ENCODE peak calls at places on chromosomes 2 and 18, in eight cellular contexts. One of them, this sample, is unnamed.

GRCh38 chr18:79555885-79556284 is 123.7 kb upstream of the CTDP1 start:
- DNase-seq in Peyer's patch: no peak
- DNase-seq in prostate gland: no peak
- DNase-seq in T-helper 17 cell: no peak
- DNase-seq in colonic mucosa: no peak
- DNase-seq in lower lobe of right lung: no peak
- DNase-seq in endodermal cell: peak; percentile 30
- DNase-seq in RWPE2: peak; percentile 59
- DNase-seq in this sample: no peak

GRCh38 chr2:164826293-164827243 is 15.1 kb downstream of the COBLL1 start:
- DNase-seq in Peyer's patch: no peak
- DNase-seq in prostate gland: peak; percentile 90
- DNase-seq in T-helper 17 cell: no peak
- DNase-seq in colonic mucosa: peak; percentile 56
- DNase-seq in lower lobe of right lung: peak; percentile 53
- DNase-seq in endodermal cell: no peak
- DNase-seq in RWPE2: no peak
- DNase-seq in this sample: peak; percentile 24

GRCh38 chr18:39489426-39489825 is 1923.8 kb upstream of the CELF4 start:
- DNase-seq in Peyer's patch: no peak
- DNase-seq in prostate gland: no peak
- DNase-seq in T-helper 17 cell: no peak
- DNase-seq in colonic mucosa: no peak
- DNase-seq in lower lobe of right lung: no peak
- DNase-seq in endodermal cell: no peak
- DNase-seq in RWPE2: no peak
- DNase-seq in this sample: no peak

GRCh38 chr18:77161954-77162353 is 29.4 kb upstream of the MBP start:
- DNase-seq in Peyer's patch: no peak
- DNase-seq in prostate gland: no peak
- DNase-seq in T-helper 17 cell: no peak
- DNase-seq in colonic mucosa: no peak
- DNase-seq in lower lobe of right lung: no peak
- DNase-seq in endodermal cell: no peak
- DNase-seq in RWPE2: no peak
- DNase-seq in this sample: no peak

GRCh38 chr2:174951746-174952145 is 53.4 kb downstream of the CHN1 start:
- DNase-seq in Peyer's patch: no peak
- DNase-seq in prostate gland: no peak
- DNase-seq in T-helper 17 cell: no peak
- DNase-seq in colonic mucosa: no peak
- DNase-seq in lower lobe of right lung: no peak
- DNase-seq in endodermal cell: no peak
- DNase-seq in RWPE2: no peak
- DNase-seq in this sample: no peak

GRCh38 chr2:7927694-7928093 is 754.2 kb upstream of the ID2 start:
- DNase-seq in Peyer's patch: no peak
- DNase-seq in prostate gland: no peak
- DNase-seq in T-helper 17 cell: no peak
- DNase-seq in colonic mucosa: no peak
- DNase-seq in lower lobe of right lung: no peak
- DNase-seq in endodermal cell: no peak
- DNase-seq in RWPE2: no peak
- DNase-seq in this sample: no peak

GRCh38 chr2:32495139-32495538 is 132.7 kb upstream of the TTC27 start:
- DNase-seq in Peyer's patch: no peak
- DNase-seq in prostate gland: no peak
- DNase-seq in T-helper 17 cell: no peak
- DNase-seq in colonic mucosa: no peak
- DNase-seq in lower lobe of right lung: no peak
- DNase-seq in endodermal cell: no peak
- DNase-seq in RWPE2: no peak
- DNase-seq in this sample: no peak

GRCh38 chr2:232235716-232236115 is 142.8 kb upstream of the ALPP start:
- DNase-seq in Peyer's patch: no peak
- DNase-seq in prostate gland: peak; percentile 16
- DNase-seq in T-helper 17 cell: no peak
- DNase-seq in colonic mucosa: peak; percentile 32
- DNase-seq in lower lobe of right lung: no peak
- DNase-seq in endodermal cell: peak; percentile 63
- DNase-seq in RWPE2: no peak
- DNase-seq in this sample: no peak

GRCh38 chr18:10317864-10318685 is 136.4 kb upstream of the APCDD1 start:
- DNase-seq in Peyer's patch: no peak
- DNase-seq in prostate gland: no peak
- DNase-seq in T-helper 17 cell: no peak
- DNase-seq in colonic mucosa: no peak
- DNase-seq in lower lobe of right lung: no peak
- DNase-seq in endodermal cell: peak; percentile 68
- DNase-seq in RWPE2: no peak
- DNase-seq in this sample: no peak

GRCh38 chr2:192655916-192656315 is 461.2 kb upstream of the TMEFF2 start:
- DNase-seq in Peyer's patch: no peak
- DNase-seq in prostate gland: no peak
- DNase-seq in T-helper 17 cell: no peak
- DNase-seq in colonic mucosa: no peak
- DNase-seq in lower lobe of right lung: no peak
- DNase-seq in endodermal cell: no peak
- DNase-seq in RWPE2: no peak
- DNase-seq in this sample: no peak

GRCh38 chr2:233976690-233977294 is 59.6 kb downstream of the TRPM8 start:
- DNase-seq in Peyer's patch: no peak
- DNase-seq in prostate gland: peak; percentile 30
- DNase-seq in T-helper 17 cell: no peak
- DNase-seq in colonic mucosa: no peak
- DNase-seq in lower lobe of right lung: no peak
- DNase-seq in endodermal cell: peak; percentile 51
- DNase-seq in RWPE2: no peak
- DNase-seq in this sample: peak; percentile 51

GRCh38 chr18:34866739-34867138 is 156.6 kb downstream of the DTNA start:
- DNase-seq in Peyer's patch: no peak
- DNase-seq in prostate gland: no peak
- DNase-seq in T-helper 17 cell: no peak
- DNase-seq in colonic mucosa: no peak
- DNase-seq in lower lobe of right lung: no peak
- DNase-seq in endodermal cell: no peak
- DNase-seq in RWPE2: no peak
- DNase-seq in this sample: no peak

GRCh38 chr2:159285929-159286708 is at the start of gene WDSUB1:
- DNase-seq in Peyer's patch: peak; percentile 53
- DNase-seq in prostate gland: peak; percentile 75
- DNase-seq in T-helper 17 cell: no peak
- DNase-seq in colonic mucosa: peak; percentile 70
- DNase-seq in lower lobe of right lung: peak; percentile 87
- DNase-seq in endodermal cell: peak; percentile 85
- DNase-seq in RWPE2: no peak
- DNase-seq in this sample: no peak

GRCh38 chr2:188196343-188197008 is 95.2 kb upstream of the GULP1 start:
- DNase-seq in Peyer's patch: no peak
- DNase-seq in prostate gland: no peak
- DNase-seq in T-helper 17 cell: no peak
- DNase-seq in colonic mucosa: no peak
- DNase-seq in lower lobe of right lung: no peak
- DNase-seq in endodermal cell: no peak
- DNase-seq in RWPE2: no peak
- DNase-seq in this sample: no peak

GRCh38 chr18:45688834-45689233 is 35.1 kb upstream of the SLC14A1 start:
- DNase-seq in Peyer's patch: peak; percentile 63
- DNase-seq in prostate gland: no peak
- DNase-seq in T-helper 17 cell: no peak
- DNase-seq in colonic mucosa: no peak
- DNase-seq in lower lobe of right lung: no peak
- DNase-seq in endodermal cell: no peak
- DNase-seq in RWPE2: no peak
- DNase-seq in this sample: no peak

GRCh38 chr2:137117385-137117784 is 352.0 kb downstream of the THSD7B start:
- DNase-seq in Peyer's patch: no peak
- DNase-seq in prostate gland: no peak
- DNase-seq in T-helper 17 cell: no peak
- DNase-seq in colonic mucosa: no peak
- DNase-seq in lower lobe of right lung: no peak
- DNase-seq in endodermal cell: no peak
- DNase-seq in RWPE2: no peak
- DNase-seq in this sample: no peak

GRCh38 chr18:12391487-12392136 is 14.6 kb upstream of the AFG3L2 start:
- DNase-seq in Peyer's patch: peak; percentile 40
- DNase-seq in prostate gland: peak; percentile 57
- DNase-seq in T-helper 17 cell: no peak
- DNase-seq in colonic mucosa: peak; percentile 65
- DNase-seq in lower lobe of right lung: no peak
- DNase-seq in endodermal cell: peak; percentile 78
- DNase-seq in RWPE2: no peak
- DNase-seq in this sample: peak; percentile 56

GRCh38 chr2:234558642-234559041 is 61.8 kb upstream of the ARL4C start:
- DNase-seq in Peyer's patch: no peak
- DNase-seq in prostate gland: no peak
- DNase-seq in T-helper 17 cell: no peak
- DNase-seq in colonic mucosa: no peak
- DNase-seq in lower lobe of right lung: no peak
- DNase-seq in endodermal cell: no peak
- DNase-seq in RWPE2: no peak
- DNase-seq in this sample: no peak

GRCh38 chr2:98454500-98455235 is 10.0 kb downstream of the INPP4A start:
- DNase-seq in Peyer's patch: no peak
- DNase-seq in prostate gland: no peak
- DNase-seq in T-helper 17 cell: no peak
- DNase-seq in colonic mucosa: no peak
- DNase-seq in lower lobe of right lung: no peak
- DNase-seq in endodermal cell: peak; percentile 51
- DNase-seq in RWPE2: no peak
- DNase-seq in this sample: no peak

GRCh38 chr2:220955776-220956175 is 616.3 kb downstream of the EPHA4 start:
- DNase-seq in Peyer's patch: no peak
- DNase-seq in prostate gland: no peak
- DNase-seq in T-helper 17 cell: no peak
- DNase-seq in colonic mucosa: no peak
- DNase-seq in lower lobe of right lung: no peak
- DNase-seq in endodermal cell: no peak
- DNase-seq in RWPE2: no peak
- DNase-seq in this sample: no peak

GRCh38 chr2:9174771-9175441 is 31.7 kb upstream of the ASAP2 start:
- DNase-seq in Peyer's patch: no peak
- DNase-seq in prostate gland: no peak
- DNase-seq in T-helper 17 cell: no peak
- DNase-seq in colonic mucosa: no peak
- DNase-seq in lower lobe of right lung: peak; percentile 68
- DNase-seq in endodermal cell: peak; percentile 66
- DNase-seq in RWPE2: no peak
- DNase-seq in this sample: no peak

DNA sequence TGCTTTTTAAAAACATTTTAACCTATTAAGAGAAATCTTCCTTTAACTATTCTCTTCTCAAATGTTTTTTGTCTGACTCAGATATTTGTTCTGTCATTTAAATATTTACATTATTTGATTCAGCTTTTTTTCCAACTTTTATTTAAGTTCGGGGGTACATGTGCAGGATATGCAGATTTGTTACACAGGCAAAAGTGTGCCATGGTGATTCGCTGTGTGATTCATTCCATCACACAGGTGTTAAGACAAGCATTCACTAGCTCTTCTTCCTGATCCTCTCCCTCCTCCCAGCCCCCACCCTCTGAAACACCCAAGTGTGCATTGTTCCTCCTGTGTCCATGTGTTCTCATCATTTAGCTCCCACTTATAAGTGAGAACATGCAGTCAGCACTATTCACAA is 19.4 kb downstream of the SP100 start:
- DNase-seq in Peyer's patch: no peak
- DNase-seq in prostate gland: no peak
- DNase-seq in T-helper 17 cell: no peak
- DNase-seq in colonic mucosa: no peak
- DNase-seq in lower lobe of right lung: no peak
- DNase-seq in endodermal cell: no peak
- DNase-seq in RWPE2: no peak
- DNase-seq in this sample: no peak
- H3K9me3 ChIP-seq in Peyer's patch: no peaks in the 10 kb centered on the region
- H3K9me3 ChIP-seq in prostate gland: no peaks in the 10 kb centered on the region
- H3K9me3 ChIP-seq in T-helper 17 cell: no peaks in the 10 kb centered on the region
- H3K9me3 ChIP-seq in colonic mucosa: no peaks in the 10 kb centered on the region
- H3K9me3 ChIP-seq in lower lobe of right lung: no peaks in the 10 kb centered on the region
- H3K9me3 ChIP-seq in endodermal cell: peaks cover 9% of the 10 kb centered on the region
- H3K9me3 ChIP-seq in RWPE2: peaks cover 4% of the 10 kb centered on the region
- H3K9me3 ChIP-seq in this sample: no peaks in the 10 kb centered on the region

DNA sequence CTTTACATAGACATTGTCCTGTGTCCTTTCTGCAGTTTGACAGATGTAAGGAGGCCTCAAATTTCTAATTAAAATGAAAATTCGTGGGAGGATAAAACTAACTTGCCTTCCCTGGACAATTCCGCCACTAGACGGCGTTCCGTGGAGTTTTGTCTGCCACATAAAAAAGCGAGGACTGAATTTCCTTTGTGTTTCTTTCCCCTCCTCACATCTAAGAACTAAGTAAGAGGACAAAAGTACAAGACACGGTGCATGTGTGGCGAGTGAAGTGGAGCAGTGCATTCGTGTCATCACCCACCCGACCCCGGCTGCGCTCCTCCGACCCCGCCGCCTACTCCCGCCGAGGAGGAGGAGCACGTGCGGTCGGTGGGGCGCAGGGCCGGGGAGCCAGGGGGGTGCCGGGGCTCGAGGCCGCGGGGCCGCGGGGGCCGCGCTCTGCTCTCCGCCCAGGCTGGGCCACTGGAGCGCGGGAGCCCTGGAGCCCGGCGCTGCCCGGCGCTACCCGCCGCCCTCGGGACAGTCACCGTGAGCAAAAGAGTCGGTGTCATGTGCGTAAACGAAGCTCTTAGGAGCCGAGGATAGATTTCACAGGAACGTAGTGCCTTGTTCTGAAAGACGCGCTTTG is 10.8 kb downstream of the TBR1 start:
- DNase-seq in Peyer's patch: no peak
- DNase-seq in prostate gland: no peak
- DNase-seq in T-helper 17 cell: no peak
- DNase-seq in colonic mucosa: peak; percentile 35
- DNase-seq in lower lobe of right lung: no peak
- DNase-seq in endodermal cell: peak; percentile 72
- DNase-seq in RWPE2: no peak
- DNase-seq in this sample: no peak
- H3K9me3 ChIP-seq in Peyer's patch: no peaks in the 10 kb centered on the region
- H3K9me3 ChIP-seq in prostate gland: no peaks in the 10 kb centered on the region
- H3K9me3 ChIP-seq in T-helper 17 cell: no peaks in the 10 kb centered on the region
- H3K9me3 ChIP-seq in colonic mucosa: no peaks in the 10 kb centered on the region
- H3K9me3 ChIP-seq in lower lobe of right lung: no peaks in the 10 kb centered on the region
- H3K9me3 ChIP-seq in endodermal cell: peaks cover 4% of the 10 kb centered on the region
- H3K9me3 ChIP-seq in RWPE2: no peaks in the 10 kb centered on the region
- H3K9me3 ChIP-seq in this sample: no peaks in the 10 kb centered on the region

GRCh38 chr2:173299764-173300163 is 54.9 kb upstream of the CDCA7 start:
- DNase-seq in Peyer's patch: no peak
- DNase-seq in prostate gland: no peak
- DNase-seq in T-helper 17 cell: no peak
- DNase-seq in colonic mucosa: no peak
- DNase-seq in lower lobe of right lung: no peak
- DNase-seq in endodermal cell: peak; percentile 65
- DNase-seq in RWPE2: no peak
- DNase-seq in this sample: no peak
- H3K9me3 ChIP-seq in Peyer's patch: no peaks in the 10 kb centered on the region
- H3K9me3 ChIP-seq in prostate gland: no peaks in the 10 kb centered on the region
- H3K9me3 ChIP-seq in T-helper 17 cell: no peaks in the 10 kb centered on the region
- H3K9me3 ChIP-seq in colonic mucosa: peaks cover 4% of the 10 kb centered on the region
- H3K9me3 ChIP-seq in lower lobe of right lung: peaks cover 28% of the 10 kb centered on the region
- H3K9me3 ChIP-seq in endodermal cell: peaks cover 82% of the 10 kb centered on the region
- H3K9me3 ChIP-seq in RWPE2: peaks cover 2% of the 10 kb centered on the region
- H3K9me3 ChIP-seq in this sample: no peaks in the 10 kb centered on the region

GRCh38 chr2:172662099-172662498 is 73.5 kb upstream of the RAPGEF4 start:
- DNase-seq in Peyer's patch: no peak
- DNase-seq in prostate gland: no peak
- DNase-seq in T-helper 17 cell: no peak
- DNase-seq in colonic mucosa: no peak
- DNase-seq in lower lobe of right lung: no peak
- DNase-seq in endodermal cell: no peak
- DNase-seq in RWPE2: no peak
- DNase-seq in this sample: no peak
- H3K9me3 ChIP-seq in Peyer's patch: no peaks in the 10 kb centered on the region
- H3K9me3 ChIP-seq in prostate gland: no peaks in the 10 kb centered on the region
- H3K9me3 ChIP-seq in T-helper 17 cell: no peaks in the 10 kb centered on the region
- H3K9me3 ChIP-seq in colonic mucosa: no peaks in the 10 kb centered on the region
- H3K9me3 ChIP-seq in lower lobe of right lung: peaks cover 5% of the 10 kb centered on the region
- H3K9me3 ChIP-seq in endodermal cell: peaks cover 21% of the 10 kb centered on the region
- H3K9me3 ChIP-seq in RWPE2: no peaks in the 10 kb centered on the region
- H3K9me3 ChIP-seq in this sample: no peaks in the 10 kb centered on the region